ENCODE peak calls at places on chromosomes 11 and 22, in four cellular contexts. M is AG04450, H is AG09309, L is tibial nerve. X is an unnamed sample.

GRCh38 chr11:27761356-27761755 is 61.1 kb upstream of the BDNF start:
- DNase-seq in H (no peak), M (no peak), L (no peak), X (no peak)

GRCh38 chr22:47592791-47593190 is 830.3 kb downstream of the TBC1D22A start:
- DNase-seq in M (no peak), H (no peak), L (no peak), X (no peak)

GRCh38 chr22:19121631-19122142 is 525 bp downstream of the DGCR2 start:
- DNase-seq in L (peak), M (no peak), H (no peak), X (no peak)

GRCh38 chr11:72519220-72519881 is 85.0 kb upstream of the CLPB start:
- DNase-seq in M (no peak), H (no peak), L (no peak), X (no peak)

GRCh38 chr11:123601136-123601535 is 53.3 kb downstream of the SCN3B start:
- DNase-seq in L (no peak), H (peak), M (no peak), X (peak)

GRCh38 chr11:926341-926916 is 759 bp downstream of the AP2A2 start:
- DNase-seq in H (peak), M (no peak), L (peak), X (peak)

GRCh38 chr11:36751251-36751839 is 153.3 kb upstream of the RAG2 start:
- DNase-seq in L (no peak), H (no peak), M (no peak), X (no peak)

GRCh38 chr11:76408171-76408965 is 27.2 kb downstream of the GVQW3 start:
- DNase-seq in H (no peak), L (no peak), M (no peak), X (no peak)

GRCh38 chr11:117900720-117901440 is 24.4 kb upstream of the FXYD6 start:
- DNase-seq in H (no peak), M (no peak), L (no peak), X (no peak)

GRCh38 chr11:132576706-132577105 is 955.6 kb downstream of the OPCML start:
- DNase-seq in M (peak), H (peak), L (no peak), X (peak)

GRCh38 chr22:45478108-45478771 is 24.4 kb upstream of the FBLN1 start:
- DNase-seq in L (peak), M (peak), H (peak), X (peak)

GRCh38 chr11:61963282-61964057 is 4.0 kb downstream of the FTH1 start:
- DNase-seq in H (no peak), M (no peak), L (peak), X (no peak)

GRCh38 chr11:17775507-17776212 is 41.1 kb downstream of the KCNC1 start:
- DNase-seq in M (no peak), L (no peak), H (no peak), X (no peak)

GRCh38 chr11:12625438-12626071 is 48.7 kb upstream of the TEAD1 start:
- DNase-seq in M (peak), H (peak), L (no peak), X (peak)

GRCh38 chr22:19806213-19807160 is 45.9 kb downstream of the TBX1 start:
- DNase-seq in M (no peak), L (no peak), H (no peak), X (no peak)

GRCh38 chr22:30712094-30712493 is 17.4 kb downstream of the OSBP2 start:
- DNase-seq in L (no peak), H (no peak), M (no peak), X (no peak)

GRCh38 chr11:117535870-117536411 is 208.3 kb downstream of the CEP164 start:
- DNase-seq in L (no peak), M (no peak), H (no peak), X (no peak)

GRCh38 chr11:126484266-126484665 is 128.8 kb downstream of the ST3GAL4 start:
- DNase-seq in H (peak), L (no peak), M (peak), X (peak)

GRCh38 chr11:31455177-31455576 is 54.2 kb downstream of the IMMP1L start:
- DNase-seq in L (no peak), M (no peak), H (no peak), X (no peak)

GRCh38 chr22:48577691-48578090 is 1250.0 kb downstream of the BRD1 start:
- DNase-seq in L (no peak), M (no peak), H (no peak), X (no peak)

GRCh38 chr22:48182896-48183805 is 1420.7 kb downstream of the TBC1D22A start:
- DNase-seq in M (no peak), L (no peak), H (no peak), X (no peak)

GRCh38 chr11:13008625-13009475 is at the start of gene RASSF10:
- DNase-seq in H (no peak), L (no peak), M (no peak), X (no peak)

GRCh38 chr11:108559340-108559739 is 34.2 kb downstream of the EXPH5 start:
- DNase-seq in M (no peak), H (peak), L (no peak), X (peak)

GRCh38 chr11:106717222-106717621 is 301.1 kb downstream of the GUCY1A2 start:
- DNase-seq in M (no peak), H (no peak), L (no peak), X (no peak)

GRCh38 chr11:67118059-67118766 is 850 bp upstream of the KDM2A start:
- DNase-seq in H (no peak), L (no peak), M (no peak), X (no peak)

GRCh38 chr11:67119577-67120391 is 721 bp downstream of the KDM2A start:
- DNase-seq in H (no peak), L (peak), M (no peak), X (no peak)

GRCh38 chr11:67118801-67119576 is at the start of gene KDM2A:
- DNase-seq in M (peak), H (peak), L (peak), X (peak)

GRCh38 chr11:67117667-67118058 is 1.4 kb upstream of the KDM2A start:
- DNase-seq in M (no peak), L (no peak), H (no peak), X (no peak)

GRCh38 chr11:67117176-67117575 is 1.9 kb upstream of the KDM2A start:
- DNase-seq in L (no peak), H (no peak), M (no peak), X (no peak)
- H3K4me3 ChIP-seq in L (peak), H (no peak), M (no peak), X (no peak)

GRCh38 chr22:32331236-32331917 is 26.3 kb upstream of the RFPL3 start:
- DNase-seq in H (no peak), L (no peak), M (no peak), X (no peak)

GRCh38 chr22:32331918-32332725 is 25.5 kb upstream of the RFPL3 start:
- DNase-seq in H (no peak), L (no peak), M (no peak), X (no peak)

GRCh38 chr22:32334640-32335365 is 22.9 kb upstream of the RFPL3 start:
- DNase-seq in L (no peak), M (no peak), H (no peak), X (no peak)

GRCh38 chr22:32333769-32334639 is 23.7 kb upstream of the RFPL3 start:
- DNase-seq in L (no peak), M (no peak), H (no peak), X (no peak)

DNA sequence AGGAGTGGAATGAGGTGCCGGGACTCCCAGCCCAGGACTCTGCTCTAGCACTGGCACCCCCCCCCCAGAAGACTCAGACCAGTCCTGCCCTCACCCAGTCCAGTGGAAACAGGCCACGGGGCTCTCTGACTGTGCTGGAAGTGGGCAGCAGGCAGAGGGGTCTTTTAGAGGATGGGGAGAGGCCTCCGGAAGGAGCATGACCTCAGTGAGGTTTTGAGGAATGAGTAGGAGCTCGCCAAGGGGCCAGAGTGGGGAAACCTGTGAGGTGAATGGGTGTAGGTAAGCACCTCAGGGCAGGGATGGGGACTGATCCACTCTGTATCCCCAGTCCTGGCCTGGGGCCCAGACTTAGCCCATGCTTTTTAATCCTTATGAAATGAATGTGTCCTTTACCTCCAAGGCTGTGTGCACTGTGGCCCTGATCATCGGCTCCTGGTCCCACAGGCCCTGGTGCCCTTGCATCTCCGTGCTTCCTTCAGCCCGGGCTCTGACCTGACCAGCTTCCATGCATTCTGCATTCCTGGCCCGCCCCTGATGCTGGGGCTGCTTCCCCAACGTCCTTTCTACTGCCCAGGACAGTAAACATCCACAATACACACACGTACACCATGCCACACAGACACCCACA is 24.4 kb upstream of the RFPL3 start:
- DNase-seq in M (no peak), H (no peak), L (no peak), X (no peak)
- H3K4me3 ChIP-seq in M (no peak), H (no peak), L (no peak), X (no peak)

GRCh38 chr22:41782316-41782715 is 18.2 kb upstream of the CCDC134 start:
- DNase-seq in L (no peak), M (no peak), H (no peak), X (no peak)

GRCh38 chr22:41782751-41783150 is 17.7 kb upstream of the CCDC134 start:
- DNase-seq in H (no peak), L (no peak), M (no peak), X (no peak)

GRCh38 chr22:41781508-41781906 is 19.0 kb upstream of the CCDC134 start:
- DNase-seq in H (no peak), L (no peak), M (no peak), X (no peak)

DNA sequence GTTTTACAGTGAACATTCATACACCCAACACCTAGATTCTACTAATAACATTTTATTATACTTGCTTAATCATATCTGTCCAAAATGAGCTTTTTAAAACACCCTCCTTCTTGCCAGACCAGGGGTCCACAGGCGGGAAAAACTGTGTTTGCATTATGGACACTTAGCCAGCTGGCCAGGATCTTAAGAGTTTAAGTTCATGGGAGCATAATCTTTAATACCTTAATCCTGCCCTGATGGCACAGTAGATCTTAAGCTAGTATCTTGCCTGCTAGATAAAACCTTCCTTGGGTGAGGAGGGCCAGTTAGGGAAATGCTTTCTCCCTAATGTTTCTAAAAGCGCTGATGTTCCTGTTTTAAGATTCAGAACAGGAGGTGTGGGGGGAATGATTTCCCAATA is 13.1 kb upstream of the CCDC134 start:
- DNase-seq in H (no peak), M (no peak), L (no peak), X (no peak)
- H3K4me3 ChIP-seq in H (no peak), M (no peak), L (no peak), X (no peak)

GRCh38 chr22:49724893-49725489 is 102.7 kb downstream of the BRD1 start:
- DNase-seq in H (no peak), L (peak), M (no peak), X (no peak)
- H3K4me3 ChIP-seq in H (no peak), L (peak), M (no peak), X (no peak)

GRCh38 chr11:64642876-64643257 is 51.8 kb downstream of the SLC22A12 start:
- DNase-seq in H (no peak), M (no peak), L (no peak), X (no peak)

GRCh38 chr11:64641596-64642417 is 50.8 kb downstream of the SLC22A12 start:
- DNase-seq in L (no peak), M (no peak), H (no peak), X (no peak)

GRCh38 chr11:64643927-64644326 is 52.9 kb downstream of the SLC22A12 start:
- DNase-seq in H (no peak), M (no peak), L (no peak), X (no peak)

GRCh38 chr11:64643258-64643881 is 52.4 kb downstream of the SLC22A12 start:
- DNase-seq in H (no peak), L (no peak), M (no peak), X (no peak)

DNA sequence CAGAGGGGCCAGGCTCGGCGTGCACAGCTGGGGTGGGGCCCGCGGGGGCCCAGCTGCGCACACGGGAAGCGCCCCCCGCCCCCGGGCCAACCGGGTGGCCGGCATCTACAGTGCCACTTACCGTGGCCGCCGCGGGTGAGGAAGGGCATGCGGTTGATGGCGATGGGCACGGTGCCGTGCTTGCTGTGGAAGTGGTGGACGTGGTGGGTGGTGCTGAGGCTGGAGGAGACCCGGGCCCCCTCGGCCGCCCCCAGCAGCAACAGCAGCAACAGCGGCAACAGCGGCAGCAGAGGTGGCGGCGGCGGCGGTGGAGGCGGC is 51.4 kb downstream of the SLC22A12 start:
- DNase-seq in L (no peak), H (no peak), M (no peak), X (no peak)
- H3K4me3 ChIP-seq in L (no peak), H (no peak), M (no peak), X (no peak)

DNA sequence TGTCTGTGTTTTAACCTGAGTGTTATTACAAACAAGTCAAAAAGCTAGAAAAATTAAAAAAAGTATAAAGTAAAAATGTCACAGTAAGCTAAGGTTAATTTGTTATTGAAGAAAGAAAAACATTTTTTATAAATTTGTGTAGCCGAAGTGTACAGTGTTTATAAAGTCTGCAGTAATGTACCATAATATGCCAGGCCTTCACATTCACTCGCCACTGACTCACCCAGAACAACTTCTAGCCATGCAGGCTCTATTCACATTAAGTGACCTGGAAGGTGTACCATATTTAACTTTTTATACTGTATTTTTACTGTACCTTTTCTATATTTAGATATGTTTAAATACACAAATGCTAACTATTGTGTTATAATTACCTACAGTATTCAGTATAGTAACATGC is 14.7 kb upstream of the FDX1 start:
- DNase-seq in H (no peak), M (no peak), L (no peak), X (no peak)
- H3K4me3 ChIP-seq in H (no peak), M (no peak), L (no peak), X (no peak)

X was measured in AG04449.